ENCODE peak calls at places on chromosome 11, in five cellular contexts. O is CD4-positive, alpha-beta memory T cell; L is K562; W is heart right ventricle; H is fibroblast of lung. S is an unnamed sample.
A peak's percentile ranks its signal among the peaks of the same experiment; 100 is the strongest.

GRCh38 chr11:110565690-110566336 is 136.1 kb downstream of the FDX1 start:
- DNase-seq in H (no peak), W (no peak), L (no peak), O (peak; percentile 6), S (no peak)

GRCh38 chr11:64729851-64730382 is 6.9 kb upstream of the NRXN2 start:
- DNase-seq in L (peak; percentile 78), H (no peak), W (no peak), O (no peak), S (no peak)

GRCh38 chr11:103637250-103637649 is 399.2 kb upstream of the DDI1 start:
- DNase-seq in L (no peak), W (no peak), O (no peak), H (no peak), S (no peak)

GRCh38 chr11:36249271-36249670 is 40.0 kb downstream of the COMMD9 start:
- DNase-seq in O (no peak), W (no peak), L (no peak), H (peak; percentile 87), S (no peak)

GRCh38 chr11:7655253-7656217 is 17.8 kb downstream of the CYB5R2 start:
- DNase-seq in W (no peak), H (no peak), O (no peak), L (no peak), S (no peak)

GRCh38 chr11:61505640-61506155 is 2.9 kb upstream of the LRRC10B start:
- DNase-seq in L (no peak), O (no peak), W (no peak), H (no peak), S (no peak)

GRCh38 chr11:111379500-111380136 is 543 bp upstream of the POU2AF1 start:
- DNase-seq in W (no peak), L (no peak), H (no peak), O (no peak), S (no peak)

GRCh38 chr11:65288706-65289536 is 25.7 kb upstream of the CDC42EP2 start:
- DNase-seq in W (no peak), O (no peak), H (peak; percentile 50), L (no peak), S (no peak)

GRCh38 chr11:118911880-118912741 is 13.6 kb downstream of the BCL9L start:
- DNase-seq in H (peak; percentile 86), L (peak; percentile 88), W (peak; percentile 82), O (no peak), S (peak; percentile 74)

GRCh38 chr11:123654566-123655081 is at the start of gene SCN3B:
- DNase-seq in W (peak; percentile 73), L (peak; percentile 87), H (peak; percentile 60), O (no peak), S (no peak)

GRCh38 chr11:78742430-78742829 is 167.8 kb upstream of the NARS2 start:
- DNase-seq in H (peak; percentile 30), W (peak; percentile 73), L (no peak), O (no peak), S (no peak)

GRCh38 chr11:90243534-90243933 is 20.7 kb upstream of the CHORDC1 start:
- DNase-seq in L (no peak), O (no peak), H (no peak), W (no peak), S (no peak)

GRCh38 chr11:47443028-47443700 is 5.8 kb downstream of the RAPSN start:
- DNase-seq in L (peak; percentile 22), H (no peak), O (no peak), W (no peak), S (no peak)

GRCh38 chr11:30992513-30992849 is 377.1 kb downstream of the DCDC1 start:
- DNase-seq in H (no peak), O (no peak), W (no peak), L (no peak), S (no peak)

GRCh38 chr11:43736502-43737193 is 56.1 kb downstream of the HSD17B12 start:
- DNase-seq in L (no peak), W (no peak), H (peak; percentile 82), O (no peak), S (no peak)

GRCh38 chr11:120707098-120707497 is 195.6 kb downstream of the GRIK4 start:
- DNase-seq in W (no peak), O (no peak), L (no peak), H (no peak), S (no peak)

GRCh38 chr11:64235427-64236161 is 1.2 kb downstream of the VEGFB start:
- DNase-seq in W (no peak), O (no peak), H (no peak), L (no peak), S (no peak)

GRCh38 chr11:32183512-32183911 is 92.6 kb downstream of the RCN1 start:
- DNase-seq in H (no peak), O (no peak), W (no peak), L (no peak), S (no peak)

GRCh38 chr11:47004595-47005033 is 68.1 kb downstream of the CSTPP1 start:
- DNase-seq in W (peak; percentile 81), O (no peak), L (peak; percentile 81), H (peak; percentile 97), S (no peak)

GRCh38 chr11:74325649-74326645 is 14.5 kb upstream of the P4HA3 start:
- DNase-seq in W (peak; percentile 86), O (no peak), L (no peak), H (peak; percentile 98), S (no peak)

GRCh38 chr11:96948066-96948465 is 558.3 kb downstream of the JRKL start:
- DNase-seq in L (no peak), W (no peak), H (no peak), O (no peak), S (no peak)

GRCh38 chr11:96943970-96944369 is 554.2 kb downstream of the JRKL start:
- DNase-seq in L (no peak), O (no peak), H (no peak), W (no peak), S (no peak)

GRCh38 chr11:96942855-96943254 is 553.0 kb downstream of the JRKL start:
- DNase-seq in W (no peak), L (no peak), H (no peak), O (no peak), S (no peak)
- H3K9me3 ChIP-seq in W (no peaks in the 10 kb centered on the region), L (no peaks in the 10 kb centered on the region), H (no peaks in the 10 kb centered on the region), O (no peaks in the 10 kb centered on the region), S (no peaks in the 10 kb centered on the region)

GRCh38 chr11:6406370-6406769 is 12.5 kb downstream of the APBB1 start:
- DNase-seq in O (no peak), H (no peak), L (no peak), W (no peak), S (no peak)

GRCh38 chr11:6403539-6403938 is 13.3 kb downstream of the SMPD1 start:
- DNase-seq in O (no peak), W (no peak), L (no peak), H (no peak), S (no peak)

GRCh38 chr11:6405837-6406236 is 13.1 kb downstream of the APBB1 start:
- DNase-seq in L (no peak), W (no peak), H (no peak), O (no peak), S (no peak)

GRCh38 chr11:6404341-6405038 is 14.2 kb downstream of the SMPD1 start:
- DNase-seq in O (peak; percentile 39), H (no peak), W (no peak), L (no peak), S (no peak)

DNA sequence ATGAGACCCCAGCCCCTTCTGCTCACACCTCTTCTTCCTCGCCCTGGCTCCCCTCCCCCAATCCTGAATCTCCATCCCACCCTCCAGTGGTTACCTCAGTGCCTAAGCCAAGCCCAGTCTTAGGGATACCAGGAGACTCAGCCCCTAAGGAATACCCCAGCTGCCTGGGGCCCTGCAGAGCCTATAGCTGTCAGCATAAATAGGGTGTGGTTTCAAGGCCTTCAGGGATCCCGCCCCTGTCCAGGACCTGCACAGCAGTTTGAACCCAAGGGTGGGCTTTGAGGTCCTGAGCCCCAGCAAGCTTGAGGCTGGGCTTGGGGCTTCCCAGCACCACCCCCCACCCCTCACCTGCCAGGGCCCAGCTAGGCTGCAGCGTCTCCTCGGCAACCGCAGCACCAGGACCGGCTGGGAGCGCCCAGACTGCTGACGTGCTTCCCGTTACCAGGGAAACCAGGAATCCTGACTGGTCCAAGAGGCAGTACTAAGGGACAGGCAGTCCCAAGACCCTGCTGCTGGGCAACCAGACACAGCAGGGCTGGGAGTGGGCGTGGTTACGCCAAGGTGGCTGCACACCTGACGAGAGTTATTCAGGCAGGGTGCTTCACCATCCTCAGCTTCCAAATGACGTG is 13.7 kb downstream of the APBB1 start:
- DNase-seq in O (no peak), W (no peak), H (no peak), L (no peak), S (no peak)
- H3K4me1 ChIP-seq in O (peaks cover 83% of the 10 kb centered on the region), W (no peaks in the 10 kb centered on the region), H (no peaks in the 10 kb centered on the region), L (no peaks in the 10 kb centered on the region), S (peaks cover 67% of the 10 kb centered on the region)

GRCh38 chr11:68141247-68142027 is 20.2 kb upstream of the CHKA start:
- DNase-seq in W (no peak), O (no peak), H (no peak), L (no peak), S (no peak)

GRCh38 chr11:68142028-68142412 is 20.8 kb upstream of the CHKA start:
- DNase-seq in H (no peak), L (no peak), O (no peak), W (no peak), S (no peak)

GRCh38 chr11:68143310-68143689 is 22.1 kb upstream of the CHKA start:
- DNase-seq in H (no peak), W (no peak), L (no peak), O (no peak), S (no peak)

GRCh38 chr11:68140496-68141246 is 19.5 kb upstream of the CHKA start:
- DNase-seq in L (no peak), O (no peak), H (no peak), W (no peak), S (no peak)

GRCh38 chr11:68142441-68143309 is 21.5 kb upstream of the CHKA start:
- DNase-seq in W (no peak), L (no peak), O (no peak), H (no peak), S (no peak)
- H3K27me3 ChIP-seq in W (no peaks in the 10 kb centered on the region), L (no peaks in the 10 kb centered on the region), O (no peaks in the 10 kb centered on the region), H (no peaks in the 10 kb centered on the region), S (no peaks in the 10 kb centered on the region)

GRCh38 chr11:134586726-134587125 is 174.7 kb upstream of the B3GAT1 start:
- DNase-seq in O (no peak), W (no peak), L (no peak), H (no peak), S (no peak)

GRCh38 chr11:134584001-134584561 is 172.0 kb upstream of the B3GAT1 start:
- DNase-seq in L (no peak), O (no peak), W (no peak), H (no peak), S (no peak)

GRCh38 chr11:134583397-134583990 is 171.5 kb upstream of the B3GAT1 start:
- DNase-seq in L (no peak), O (no peak), H (no peak), W (peak; percentile 3), S (no peak)

GRCh38 chr11:134585666-134586285 is 173.7 kb upstream of the B3GAT1 start:
- DNase-seq in O (no peak), W (no peak), H (no peak), L (no peak), S (no peak)

GRCh38 chr11:134584706-134585445 is 172.8 kb upstream of the B3GAT1 start:
- DNase-seq in O (no peak), W (peak; percentile 34), L (no peak), H (no peak), S (no peak)
- H3K9me3 ChIP-seq in O (no peaks in the 10 kb centered on the region), W (no peaks in the 10 kb centered on the region), L (no peaks in the 10 kb centered on the region), H (no peaks in the 10 kb centered on the region), S (no peaks in the 10 kb centered on the region)

GRCh38 chr11:58034471-58034870 is 3.7 kb downstream of the OR6Q1 start:
- DNase-seq in W (no peak), O (no peak), L (no peak), H (no peak), S (no peak)
- H3K4me1 ChIP-seq in W (peaks cover 2% of the 10 kb centered on the region), O (no peaks in the 10 kb centered on the region), L (no peaks in the 10 kb centered on the region), H (peaks cover 3% of the 10 kb centered on the region), S (no peaks in the 10 kb centered on the region)